ENCODE peak calls at places on chromosomes 3 and 15, in six cellular contexts. A, H, T, K, R and Q are unnamed samples.

GRCh38 chr15:81813215-81813614 is 232.6 kb downstream of the MEX3B start:
- DNase-seq in R (no peak), H (peak), A (no peak), T (peak), K (peak), Q (no peak)

GRCh38 chr15:25891108-25891507 is 28.0 kb upstream of the ATP10A start:
- DNase-seq in K (no peak), A (no peak), R (no peak), T (no peak), H (no peak), Q (no peak)

GRCh38 chr3:2823016-2823415 is 287.2 kb downstream of the IL5RA start:
- DNase-seq in H (no peak), K (no peak), R (no peak), T (no peak), A (no peak), Q (no peak)

GRCh38 chr3:13111173-13111873 is 38.1 kb upstream of the IQSEC1 start:
- DNase-seq in T (no peak), A (no peak), H (no peak), R (no peak), K (no peak), Q (no peak)

GRCh38 chr15:53759333-53759975 is at the start of gene WDR72:
- DNase-seq in K (no peak), T (peak), H (peak), A (no peak), R (no peak), Q (no peak)

GRCh38 chr15:90184786-90185704 is 16.1 kb upstream of the SEMA4B start:
- DNase-seq in T (peak), R (peak), K (peak), A (no peak), H (peak), Q (no peak)

GRCh38 chr3:179172546-179172945 is 24.4 kb downstream of the PIK3CA start:
- DNase-seq in H (no peak), T (no peak), R (no peak), K (no peak), A (no peak), Q (no peak)

GRCh38 chr15:25176616-25176923 is 221.8 kb downstream of the SNRPN start:
- DNase-seq in H (no peak), A (no peak), K (no peak), T (peak), R (no peak), Q (no peak)

GRCh38 chr3:186567072-186567921 is at the start of gene TBCCD1:
- DNase-seq in K (peak), R (peak), A (peak), H (peak), T (peak), Q (peak)

GRCh38 chr3:15315003-15315402 is 17.4 kb downstream of the SH3BP5 start:
- DNase-seq in T (no peak), K (no peak), A (no peak), H (no peak), R (no peak), Q (no peak)

GRCh38 chr3:196942915-196943277 is 568 bp upstream of the NCBP2 start:
- DNase-seq in T (peak), R (no peak), A (no peak), H (peak), K (no peak), Q (no peak)

GRCh38 chr3:104460477-104461406 is 906.0 kb upstream of the ALCAM start:
- DNase-seq in R (no peak), A (peak), H (no peak), K (no peak), T (no peak), Q (peak)

GRCh38 chr15:37109952-37110630 is 9.7 kb upstream of the MEIS2 start:
- DNase-seq in K (no peak), H (no peak), A (no peak), R (no peak), T (peak), Q (no peak)

GRCh38 chr3:57545636-57546268 is 1.6 kb upstream of the DNAH12 start:
- DNase-seq in T (no peak), H (no peak), A (no peak), K (no peak), R (peak), Q (no peak)

GRCh38 chr3:124140751-124141150 is 148.8 kb upstream of the ROPN1 start:
- DNase-seq in K (no peak), R (no peak), A (no peak), H (no peak), T (no peak), Q (no peak)

GRCh38 chr3:171056528-171056927 is 30.0 kb upstream of the SLC2A2 start:
- DNase-seq in T (no peak), A (peak), K (peak), R (peak), H (no peak), Q (no peak)

GRCh38 chr3:150721285-150722130 is 17.8 kb upstream of the ERICH6 start:
- DNase-seq in A (peak), H (peak), T (peak), K (peak), R (peak), Q (no peak)

GRCh38 chr15:92954578-92954977 is 54.5 kb downstream of the CHD2 start:
- DNase-seq in T (no peak), R (peak), K (peak), H (peak), A (no peak), Q (no peak)

GRCh38 chr3:169146112-169146665 is 517.3 kb downstream of the MECOM start:
- DNase-seq in H (peak), A (peak), K (no peak), R (no peak), T (no peak), Q (no peak)

GRCh38 chr3:177463863-177464262 is 266.6 kb upstream of the TBL1XR1 start:
- DNase-seq in A (peak), R (no peak), T (no peak), H (no peak), K (no peak), Q (no peak)

GRCh38 chr15:44910981-44911625 is 45.4 kb upstream of the TERB2 start:
- DNase-seq in T (no peak), R (no peak), H (no peak), A (no peak), K (no peak), Q (no peak)

GRCh38 chr3:129485681-129486056 is 42.8 kb upstream of the RHO start:
- DNase-seq in K (no peak), T (no peak), A (peak), H (no peak), R (no peak), Q (no peak)
- TF ChIP-seq SMC3 in K (no peak), T (no peak), A (peak), H (no peak), R (no peak), Q (no peak)

DNA sequence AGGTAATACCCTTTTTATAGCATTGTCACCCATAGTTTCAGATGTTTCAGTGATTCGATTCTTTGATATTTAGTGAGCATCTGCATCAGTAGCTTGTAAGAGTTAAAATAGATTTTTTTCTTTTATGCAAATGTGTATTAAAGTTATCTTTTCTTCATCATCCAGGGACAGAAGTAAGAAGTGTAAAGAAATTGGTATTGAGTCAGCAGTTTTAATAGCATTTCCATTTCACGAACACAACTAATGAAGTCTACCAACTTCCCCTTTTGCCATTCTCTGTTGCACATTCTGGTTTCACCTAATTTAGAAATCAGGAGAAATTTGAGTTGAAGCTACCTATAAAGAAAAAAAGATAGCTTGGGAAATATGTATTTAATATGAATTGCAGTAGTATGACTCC is 127.9 kb downstream of the ROBO1 start:
- DNase-seq in T (no peak), A (no peak), H (no peak), R (no peak), K (no peak), Q (no peak)
- TF ChIP-seq SMC3 in T (no peak), A (no peak), H (no peak), R (no peak), K (no peak), Q (no peak)

DNA sequence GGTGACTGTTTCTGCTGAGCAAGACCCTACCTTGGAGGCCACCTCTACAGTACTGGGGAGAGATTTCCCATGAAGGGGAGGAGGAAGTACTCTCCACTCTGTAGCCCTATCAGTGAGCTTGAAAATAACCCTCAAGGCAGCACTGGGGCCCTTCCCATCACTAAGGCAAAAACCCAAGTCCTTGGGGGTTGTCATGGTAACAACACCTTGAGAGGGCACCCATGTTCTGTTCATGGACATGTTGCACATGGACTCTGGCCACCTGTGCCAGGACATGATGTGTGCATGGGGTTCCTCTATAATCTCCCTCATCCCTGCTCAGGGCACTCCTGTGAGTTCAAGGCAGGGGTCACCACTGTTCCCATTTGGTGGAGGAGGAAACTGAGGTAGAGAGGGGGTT is 10.9 kb upstream of the CDC25A start:
- DNase-seq in R (no peak), K (no peak), T (no peak), H (no peak), A (no peak), Q (no peak)
- TF ChIP-seq SMC3 in R (no peak), K (no peak), T (no peak), H (no peak), A (no peak), Q (no peak)

DNA sequence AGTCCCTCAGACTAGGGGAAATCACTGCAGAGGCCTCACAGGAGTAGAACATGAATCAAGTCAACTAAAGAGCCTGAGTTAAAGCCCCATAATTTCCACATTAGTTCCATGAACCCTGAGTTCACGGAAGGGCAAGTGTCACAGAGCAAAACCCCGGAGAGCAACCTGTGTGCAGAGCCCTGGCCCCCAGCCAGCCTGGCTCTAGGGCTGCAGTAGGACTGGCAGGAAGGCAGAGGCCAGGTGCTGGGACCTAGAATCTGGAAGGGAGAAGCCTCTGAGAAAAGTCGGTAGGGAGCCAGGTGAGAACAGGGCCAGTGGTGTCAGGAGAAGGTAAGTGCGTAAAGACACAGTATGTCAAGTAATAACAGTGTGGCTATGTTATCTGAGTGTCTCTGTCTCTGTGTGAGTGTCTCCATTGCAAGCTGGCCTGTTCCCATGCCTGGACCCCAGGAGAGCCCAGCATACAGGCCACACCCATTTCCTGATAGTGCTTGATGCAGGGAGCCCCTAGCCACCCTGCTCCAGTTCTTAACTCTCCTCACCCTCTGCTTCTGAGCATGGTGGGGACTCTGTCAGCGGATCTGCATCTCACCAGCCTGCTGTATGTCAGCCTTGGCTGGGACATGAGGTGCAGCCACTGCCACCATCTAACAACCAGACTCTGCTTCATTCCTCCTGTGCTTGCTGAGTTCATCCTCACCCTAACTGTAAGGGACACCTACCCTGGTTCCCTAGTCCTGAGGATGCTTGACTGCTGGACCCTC is 11.3 kb upstream of the MANF start:
- DNase-seq in H (no peak), T (no peak), R (no peak), A (no peak), K (no peak), Q (no peak)
- TF ChIP-seq SMC3 in H (no peak), T (no peak), R (no peak), A (no peak), K (no peak), Q (no peak)